ENCODE peak calls at places on chromosomes 13 and 19, in seven cellular contexts. N is fibroblast of pulmonary artery; E is kidney epithelial cell; Q is GM04504; D is BJ; G is astrocyte of the spinal cord; A is stimulated activated CD8-positive, alpha-beta memory T cell treated with anti-CD3 and anti-CD28 coated beads, Interleukin-4, amount 100 ng/mL, for 24 hours. H is an unnamed sample.

GRCh38 chr19:5624154-5624663 is 1.3 kb downstream of the SAFB start:
- DNase-seq in Q (no peak), A (no peak), D (no peak), G (peak), E (no peak), N (peak), H (no peak)

GRCh38 chr13:31629085-31629785 is 110.1 kb upstream of the RXFP2 start:
- DNase-seq in Q (peak), D (no peak), G (peak), A (no peak), N (peak), E (no peak), H (no peak)

GRCh38 chr13:44368599-44369368 is 4.8 kb upstream of the SERP2 start:
- DNase-seq in D (no peak), E (no peak), G (no peak), A (no peak), Q (no peak), N (no peak), H (no peak)

GRCh38 chr13:95256086-95256485 is 45.2 kb downstream of the ABCC4 start:
- DNase-seq in N (peak), A (no peak), G (peak), E (peak), Q (peak), D (peak), H (no peak)

GRCh38 chr19:27833031-27833430 is 1379.9 kb downstream of the UQCRFS1 start:
- DNase-seq in Q (no peak), N (no peak), E (no peak), D (no peak), A (no peak), G (no peak), H (no peak)

GRCh38 chr13:111952814-111953213 is 114.1 kb upstream of the SOX1 start:
- DNase-seq in A (no peak), E (no peak), Q (no peak), N (no peak), G (no peak), D (no peak), H (no peak)

GRCh38 chr13:91709180-91709579 is 310.8 kb downstream of the GPC5 start:
- DNase-seq in N (no peak), A (no peak), D (no peak), E (no peak), Q (no peak), G (no peak), H (no peak)

GRCh38 chr13:60986301-60986700 is 429.3 kb downstream of the PCDH20 start:
- DNase-seq in Q (no peak), G (no peak), E (no peak), N (no peak), A (no peak), D (no peak), H (no peak)

GRCh38 chr13:57666554-57666953 is 35.0 kb downstream of the PCDH17 start:
- DNase-seq in Q (no peak), N (no peak), A (no peak), G (no peak), E (no peak), D (no peak), H (no peak)

GRCh38 chr19:45599286-45599685 is 2.7 kb downstream of the GPR4 start:
- DNase-seq in A (no peak), E (no peak), N (no peak), G (no peak), Q (no peak), D (no peak), H (no peak)

GRCh38 chr19:21482863-21483276 is 22.5 kb upstream of the ZNF429 start:
- DNase-seq in A (peak), D (no peak), N (peak), E (no peak), Q (no peak), G (peak), H (peak)

GRCh38 chr19:2549701-2550191 is 73.8 kb downstream of the GADD45B start:
- DNase-seq in D (peak), G (peak), E (no peak), N (peak), Q (peak), A (no peak), H (peak)

GRCh38 chr19:55527197-55528029 is 9.5 kb downstream of the SBK2 start:
- DNase-seq in Q (no peak), N (no peak), A (no peak), E (no peak), G (no peak), D (no peak), H (no peak)

GRCh38 chr19:40358773-40359172 is 10.3 kb downstream of the PLD3 start:
- DNase-seq in N (no peak), A (no peak), E (no peak), D (no peak), G (no peak), Q (no peak), H (no peak)

GRCh38 chr19:41223431-41224234 is 4.6 kb downstream of the AXL start:
- DNase-seq in Q (peak), A (no peak), N (peak), E (peak), G (peak), D (peak), H (no peak)

GRCh38 chr13:97411894-97412460 is 22.0 kb upstream of the RAP2A start:
- DNase-seq in A (no peak), N (no peak), D (no peak), Q (peak), G (no peak), E (no peak), H (no peak)

GRCh38 chr13:26476111-26476743 is 81.3 kb upstream of the WASF3 start:
- DNase-seq in G (peak), N (peak), D (no peak), A (no peak), E (no peak), Q (no peak), H (no peak)

GRCh38 chr19:47404334-47405196 is 14.8 kb downstream of the MEIS3 start:
- DNase-seq in N (no peak), D (no peak), A (no peak), E (no peak), Q (no peak), G (no peak), H (no peak)

H was measured in frontal cortex.